ENCODE peak calls at places on chromosomes 4 and X, in five cellular contexts. P is right atrium auricular region, N is tibial nerve, L is uterus, G is IMR-90. Y is an unnamed sample.
A peak's percentile ranks its signal among the peaks of the same experiment; 100 is the strongest.

GRCh38 chrX:118047446-118048186 is 69.0 kb downstream of the KLHL13 start:
- DNase-seq in G (no peak), N (no peak), P (no peak), L (no peak), Y (no peak)

GRCh38 chrX:15299945-15300851 is 15.2 kb downstream of the ASB11 start:
- DNase-seq in L (no peak), P (no peak), G (peak; percentile 30), N (no peak), Y (no peak)

GRCh38 chr4:127783971-127784519 is 1.9 kb downstream of the HSPA4L start:
- DNase-seq in P (no peak), N (no peak), L (no peak), G (no peak), Y (no peak)

GRCh38 chr4:86967061-86967460 is 32.2 kb downstream of the AFF1 start:
- DNase-seq in P (no peak), N (no peak), L (no peak), G (no peak), Y (no peak)

GRCh38 chrX:72094894-72095293 is 36.8 kb downstream of the RTL5 start:
- DNase-seq in P (no peak), L (no peak), N (no peak), G (peak; percentile 12), Y (no peak)

GRCh38 chrX:7170903-7171302 is 22.9 kb upstream of the PUDP start:
- DNase-seq in L (no peak), P (no peak), N (no peak), G (no peak), Y (no peak)

GRCh38 chr4:74158561-74159396 is 861 bp downstream of the MTHFD2L start:
- DNase-seq in L (no peak), N (no peak), G (peak; percentile 46), P (no peak), Y (no peak)

GRCh38 chr4:153204247-153205027 is at the start of gene TRIM2:
- DNase-seq in N (peak; percentile 62), G (peak; percentile 78), P (peak; percentile 86), L (peak; percentile 68), Y (peak; percentile 68)

GRCh38 chr4:87977521-87978278 is 2.2 kb downstream of the SPP1 start:
- DNase-seq in P (no peak), G (no peak), L (no peak), N (no peak), Y (no peak)

GRCh38 chr4:129093173-129093974 is at the start of gene SCLT1:
- DNase-seq in G (peak; percentile 99), L (peak; percentile 98), P (peak; percentile 99), N (peak; percentile 97), Y (peak; percentile 98)

GRCh38 chr4:18343581-18343980 is 322.0 kb upstream of the LCORL start:
- DNase-seq in N (no peak), L (no peak), P (no peak), G (no peak), Y (peak; percentile 61)

GRCh38 chr4:99447079-99447478 is 11.9 kb upstream of the ADH7 start:
- DNase-seq in L (no peak), G (peak; percentile 43), P (no peak), N (no peak), Y (no peak)

GRCh38 chr4:37928896-37929537 is 31.2 kb upstream of the PTTG2 start:
- DNase-seq in G (no peak), N (no peak), P (no peak), L (no peak), Y (no peak)

GRCh38 chrX:70434914-70435586 is 9.6 kb upstream of the DLG3 start:
- DNase-seq in L (peak; percentile 48), N (no peak), G (peak; percentile 48), P (no peak), Y (no peak)

GRCh38 chr4:119930546-119930945 is 136.1 kb downstream of the MAD2L1 start:
- DNase-seq in L (no peak), P (no peak), G (peak; percentile 8), N (no peak), Y (no peak)

GRCh38 chrX:21778236-21778635 is 20.3 kb upstream of the SMPX start:
- DNase-seq in L (no peak), P (no peak), N (no peak), G (no peak), Y (no peak)

GRCh38 chrX:153312041-153312440 is 9.5 kb downstream of the PNMA6F start:
- DNase-seq in P (no peak), L (no peak), G (no peak), N (no peak), Y (no peak)

GRCh38 chr4:113851816-113852215 is 90.3 kb upstream of the CAMK2D start:
- DNase-seq in L (no peak), N (no peak), G (peak; percentile 35), P (no peak), Y (no peak)

GRCh38 chr4:90127223-90127705 is at the start of gene CCSER1:
- DNase-seq in L (peak; percentile 68), P (peak; percentile 80), N (peak; percentile 27), G (peak; percentile 1), Y (peak; percentile 94)

GRCh38 chrX:119521246-119521645 is 44.0 kb downstream of the STEEP1 start:
- DNase-seq in P (no peak), N (no peak), L (no peak), G (no peak), Y (no peak)

GRCh38 chr4:94304365-94304971 is 38.2 kb downstream of the HPGDS start:
- DNase-seq in L (no peak), P (no peak), N (no peak), G (peak; percentile 42), Y (no peak)

GRCh38 chrX:111244238-111244750 is 26.0 kb downstream of the CAPN6 start:
- DNase-seq in G (peak; percentile 14), L (no peak), P (no peak), N (no peak), Y (no peak)

GRCh38 chr4:92334716-92335350 is 31.1 kb downstream of the GRID2 start:
- DNase-seq in L (no peak), G (no peak), P (no peak), N (no peak), Y (no peak)

DNA sequence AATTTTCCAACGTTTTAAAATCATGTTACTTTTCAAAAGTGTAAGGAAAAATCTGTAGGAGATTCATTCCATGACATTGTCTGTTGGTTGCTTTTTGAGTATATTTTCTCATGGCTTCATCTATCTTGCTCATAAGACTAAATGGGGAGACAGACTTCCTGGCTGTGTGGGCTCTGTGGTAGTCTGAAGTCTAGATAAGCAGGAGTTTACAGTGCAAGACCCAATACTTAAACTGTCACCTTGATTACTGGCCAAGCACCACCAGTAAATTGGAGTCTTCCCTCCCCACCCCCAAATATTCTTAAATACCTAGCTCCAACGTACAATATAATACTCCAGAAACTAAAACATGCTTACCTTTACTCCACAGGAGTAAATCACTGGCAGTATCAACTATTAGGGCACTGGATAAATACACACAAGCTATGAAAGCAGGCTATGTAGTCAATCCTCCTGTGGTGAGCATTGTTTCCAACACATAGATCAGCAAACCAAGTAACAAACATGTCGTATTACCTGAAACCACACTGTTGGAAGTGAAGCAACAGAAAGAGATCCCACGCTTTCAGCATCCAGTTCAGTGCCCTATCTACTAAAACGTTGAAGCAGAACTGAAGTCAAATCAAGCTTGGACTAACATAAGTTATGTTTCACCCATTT is 6.2 kb downstream of the HNRNPD start:
- DNase-seq in L (no peak), P (no peak), G (no peak), N (no peak), Y (no peak)
- H3K4me3 ChIP-seq in L (no peak overlapping the region), P (no peak overlapping the region), G (no peak overlapping the region), N (no peak overlapping the region), Y (no peak overlapping the region)

DNA sequence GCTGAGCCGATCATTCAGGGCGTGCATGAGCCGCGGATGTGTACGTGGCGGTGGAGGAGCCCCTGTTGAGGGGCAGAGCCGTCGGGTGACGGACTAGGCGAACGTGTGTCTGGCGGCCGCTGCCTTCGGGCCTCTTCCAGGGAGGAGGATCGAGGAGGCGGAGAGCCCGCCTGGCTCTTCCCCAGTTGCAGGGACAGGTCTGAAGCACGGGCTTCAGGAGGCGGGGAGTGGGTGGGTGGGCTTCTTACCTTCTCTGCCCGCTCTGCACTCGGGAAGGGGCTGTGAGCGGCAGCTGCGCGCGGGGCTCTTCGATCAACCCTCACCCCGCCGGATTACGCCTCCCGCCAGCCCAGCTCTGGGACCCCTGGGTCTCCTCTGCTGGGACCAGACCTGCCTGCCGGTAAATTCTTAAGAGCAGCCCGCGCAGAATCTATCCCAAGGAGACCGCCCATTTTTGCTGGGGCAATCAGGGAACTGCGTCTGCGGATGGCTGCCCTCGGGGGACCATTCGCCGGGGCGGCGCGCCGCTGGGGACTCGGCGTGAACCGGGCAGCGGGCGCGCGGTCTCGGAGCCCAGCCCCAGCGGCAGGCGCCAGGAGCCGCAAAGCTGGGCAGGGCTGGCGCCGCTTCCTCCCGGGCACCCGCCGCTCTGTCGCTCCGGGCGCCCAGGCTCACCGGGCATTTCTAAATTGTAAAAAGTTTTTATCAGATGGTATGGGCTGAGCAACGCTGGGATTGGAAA is 4.9 kb downstream of the PLAC8 start:
- DNase-seq in L (peak; percentile 18), G (peak; percentile 3), N (no peak), P (no peak), Y (peak; percentile 87)
- H3K4me3 ChIP-seq in L (peak overlapping the region; percentile 48), G (peak overlapping the region; percentile 59), N (peak overlapping the region; percentile 58), P (peak overlapping the region; percentile 39), Y (peak overlapping the region; percentile 50)

DNA sequence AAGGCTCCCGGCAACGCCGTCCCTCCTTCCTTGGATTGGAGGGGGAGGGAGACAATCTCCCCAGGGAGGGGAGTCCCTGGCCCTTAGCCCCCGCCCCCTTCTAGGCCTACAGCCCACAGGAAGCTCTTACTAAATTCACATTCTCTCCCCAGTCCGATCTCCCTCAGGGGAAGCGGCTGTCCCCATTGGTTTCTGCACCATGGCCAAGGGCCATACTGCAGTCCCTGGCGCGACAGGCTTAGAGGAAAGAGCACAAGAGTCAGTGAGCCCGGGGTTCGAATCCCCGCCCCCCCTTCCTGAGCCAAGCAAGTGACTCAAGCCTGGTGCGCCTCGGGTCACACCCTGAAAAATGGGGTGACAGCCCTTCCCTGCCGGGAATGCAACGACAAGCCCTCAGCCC is 1.1 kb downstream of the ABLIM2 start:
- DNase-seq in N (no peak), L (peak; percentile 31), P (no peak), G (no peak), Y (no peak)
- H3K4me3 ChIP-seq in N (peak overlapping the region; percentile 96), L (no peak overlapping the region), P (peak overlapping the region; percentile 52), G (no peak overlapping the region), Y (no peak overlapping the region)

GRCh38 chrX:150696836-150697235 is 3.6 kb downstream of the MTMR1 start:
- DNase-seq in P (no peak), L (no peak), G (no peak), N (no peak), Y (no peak)

GRCh38 chrX:150692837-150693781 is at the start of gene MTMR1:
- DNase-seq in L (peak; percentile 39), G (no peak), P (no peak), N (no peak), Y (no peak)

GRCh38 chrX:150696264-150696789 is 3.1 kb downstream of the MTMR1 start:
- DNase-seq in P (no peak), G (no peak), L (no peak), N (no peak), Y (no peak)

GRCh38 chrX:150693782-150694574 is 782 bp downstream of the MTMR1 start:
- DNase-seq in L (peak; percentile 26), N (no peak), P (no peak), G (peak; percentile 79), Y (peak; percentile 89)

GRCh38 chrX:150694738-150695410 is 1.7 kb downstream of the MTMR1 start:
- DNase-seq in P (no peak), N (no peak), L (no peak), G (no peak), Y (no peak)
- H3K4me3 ChIP-seq in P (no peak overlapping the region), N (no peak overlapping the region), L (no peak overlapping the region), G (no peak overlapping the region), Y (no peak overlapping the region)

Y was measured in lower leg skin.